ENCODE peak calls at places on chromosomes 3 and 15, in four cellular contexts. One of them, this sample, is unnamed.

GRCh38 chr3:119195911-119196310 is 22.5 kb downstream of the UPK1B start:
- DNase-seq in AG04449: no peak
- DNase-seq in brain microvascular endothelial cell: no peak
- DNase-seq in NB4: no peak
- DNase-seq in this sample: no peak

GRCh38 chr3:146948985-146949384 is 343.8 kb upstream of the PLSCR5 start:
- DNase-seq in NB4: no peak
- DNase-seq in brain microvascular endothelial cell: no peak
- DNase-seq in AG04449: no peak
- DNase-seq in this sample: no peak

GRCh38 chr15:58115692-58116091 is 22.5 kb upstream of the AQP9 start:
- DNase-seq in NB4: no peak
- DNase-seq in brain microvascular endothelial cell: no peak
- DNase-seq in AG04449: no peak
- DNase-seq in this sample: no peak

GRCh38 chr3:197031315-197032285 is 2.0 kb upstream of the MELTF start:
- DNase-seq in brain microvascular endothelial cell: peak
- DNase-seq in AG04449: peak
- DNase-seq in NB4: peak
- DNase-seq in this sample: peak

GRCh38 chr3:149332227-149332765 is 1.1 kb downstream of the TM4SF18 start:
- DNase-seq in AG04449: no peak
- DNase-seq in NB4: no peak
- DNase-seq in brain microvascular endothelial cell: no peak
- DNase-seq in this sample: no peak

GRCh38 chr15:48550822-48551525 is 94.5 kb downstream of the FBN1 start:
- DNase-seq in NB4: no peak
- DNase-seq in AG04449: no peak
- DNase-seq in brain microvascular endothelial cell: peak
- DNase-seq in this sample: no peak

GRCh38 chr3:45027406-45027805 is 1.3 kb downstream of the CLEC3B start:
- DNase-seq in brain microvascular endothelial cell: no peak
- DNase-seq in NB4: no peak
- DNase-seq in AG04449: no peak
- DNase-seq in this sample: no peak

GRCh38 chr3:111577798-111578685 is 17.1 kb downstream of the ZBED2 start:
- DNase-seq in NB4: peak
- DNase-seq in AG04449: peak
- DNase-seq in brain microvascular endothelial cell: peak
- DNase-seq in this sample: peak

GRCh38 chr3:131072845-131073244 is 46.2 kb downstream of the NEK11 start:
- DNase-seq in brain microvascular endothelial cell: peak
- DNase-seq in AG04449: no peak
- DNase-seq in NB4: peak
- DNase-seq in this sample: no peak

GRCh38 chr3:47515864-47516319 is 2.4 kb upstream of the ELP6 start:
- DNase-seq in brain microvascular endothelial cell: no peak
- DNase-seq in NB4: no peak
- DNase-seq in AG04449: no peak
- DNase-seq in this sample: no peak

GRCh38 chr3:1272541-1273265 is 179.9 kb downstream of the CNTN6 start:
- DNase-seq in brain microvascular endothelial cell: no peak
- DNase-seq in AG04449: no peak
- DNase-seq in NB4: no peak
- DNase-seq in this sample: no peak

GRCh38 chr15:84598993-84599392 is 1.8 kb upstream of the ZSCAN2 start:
- DNase-seq in brain microvascular endothelial cell: peak
- DNase-seq in NB4: peak
- DNase-seq in AG04449: no peak
- DNase-seq in this sample: peak

GRCh38 chr3:11498646-11499045 is 145.1 kb downstream of the VGLL4 start:
- DNase-seq in NB4: no peak
- DNase-seq in AG04449: no peak
- DNase-seq in brain microvascular endothelial cell: peak
- DNase-seq in this sample: no peak

GRCh38 chr15:45143056-45143455 is 13.3 kb downstream of the DUOX1 start:
- DNase-seq in NB4: no peak
- DNase-seq in AG04449: no peak
- DNase-seq in brain microvascular endothelial cell: no peak
- DNase-seq in this sample: no peak

GRCh38 chr3:183634707-183635106 is 716 bp upstream of the KLHL24 start:
- DNase-seq in AG04449: no peak
- DNase-seq in brain microvascular endothelial cell: no peak
- DNase-seq in NB4: peak
- DNase-seq in this sample: peak

GRCh38 chr15:68608206-68608843 is 29.5 kb downstream of the CORO2B start:
- DNase-seq in AG04449: no peak
- DNase-seq in brain microvascular endothelial cell: no peak
- DNase-seq in NB4: no peak
- DNase-seq in this sample: no peak

GRCh38 chr3:107117922-107118576 is 259.2 kb upstream of the CCDC54 start:
- DNase-seq in NB4: peak
- DNase-seq in AG04449: peak
- DNase-seq in brain microvascular endothelial cell: peak
- DNase-seq in this sample: peak

GRCh38 chr15:85407421-85408269 is 27.2 kb downstream of the AKAP13 start:
- DNase-seq in NB4: peak
- DNase-seq in brain microvascular endothelial cell: peak
- DNase-seq in AG04449: peak
- DNase-seq in this sample: peak

GRCh38 chr15:100133001-100133400 is 208.8 kb downstream of the ADAMTS17 start:
- DNase-seq in AG04449: no peak
- DNase-seq in brain microvascular endothelial cell: no peak
- DNase-seq in NB4: no peak
- DNase-seq in this sample: no peak

GRCh38 chr3:61065451-61066011 is 185.7 kb downstream of the FHIT start:
- DNase-seq in brain microvascular endothelial cell: no peak
- DNase-seq in AG04449: no peak
- DNase-seq in NB4: no peak
- DNase-seq in this sample: no peak

GRCh38 chr15:41988896-41989572 is 16.7 kb upstream of the EHD4 start:
- DNase-seq in brain microvascular endothelial cell: no peak
- DNase-seq in NB4: no peak
- DNase-seq in AG04449: no peak
- DNase-seq in this sample: no peak

GRCh38 chr3:113140876-113141275 is 70.5 kb upstream of the BOC start:
- DNase-seq in AG04449: no peak
- DNase-seq in NB4: peak
- DNase-seq in brain microvascular endothelial cell: no peak
- DNase-seq in this sample: peak

GRCh38 chr3:46454606-46455005 is 10.1 kb downstream of the LTF start:
- DNase-seq in brain microvascular endothelial cell: no peak
- DNase-seq in AG04449: no peak
- DNase-seq in NB4: no peak
- DNase-seq in this sample: no peak

GRCh38 chr15:70345251-70346019 is 247.7 kb upstream of the TLE3 start:
- DNase-seq in brain microvascular endothelial cell: no peak
- DNase-seq in NB4: no peak
- DNase-seq in AG04449: no peak
- DNase-seq in this sample: no peak

GRCh38 chr3:100107227-100107626 is 7.1 kb downstream of the FILIP1L start:
- DNase-seq in NB4: no peak
- DNase-seq in AG04449: no peak
- DNase-seq in brain microvascular endothelial cell: no peak
- DNase-seq in this sample: no peak

GRCh38 chr3:125080077-125080476 is 24.3 kb upstream of the HEG1 start:
- DNase-seq in AG04449: no peak
- DNase-seq in NB4: no peak
- DNase-seq in brain microvascular endothelial cell: no peak
- DNase-seq in this sample: no peak

GRCh38 chr3:78143000-78143399 is 1103.1 kb downstream of the ROBO2 start:
- DNase-seq in AG04449: no peak
- DNase-seq in NB4: no peak
- DNase-seq in brain microvascular endothelial cell: no peak
- DNase-seq in this sample: no peak

GRCh38 chr3:60185161-60185560 is 1066.1 kb downstream of the FHIT start:
- DNase-seq in brain microvascular endothelial cell: no peak
- DNase-seq in AG04449: no peak
- DNase-seq in NB4: no peak
- DNase-seq in this sample: no peak

GRCh38 chr3:72536206-72536887 is 311.9 kb downstream of the SHQ1 start:
- DNase-seq in brain microvascular endothelial cell: no peak
- DNase-seq in AG04449: no peak
- DNase-seq in NB4: no peak
- DNase-seq in this sample: no peak

GRCh38 chr3:108008931-108009635 is 81.7 kb downstream of the CD47 start:
- DNase-seq in brain microvascular endothelial cell: peak
- DNase-seq in NB4: no peak
- DNase-seq in AG04449: peak
- DNase-seq in this sample: peak

GRCh38 chr15:60392601-60392985 is 5.2 kb downstream of the ANXA2 start:
- DNase-seq in AG04449: no peak
- DNase-seq in brain microvascular endothelial cell: peak
- DNase-seq in NB4: no peak
- DNase-seq in this sample: peak

GRCh38 chr3:121980450-121980796 is 41.6 kb downstream of the ILDR1 start:
- DNase-seq in NB4: no peak
- DNase-seq in brain microvascular endothelial cell: no peak
- DNase-seq in AG04449: no peak
- DNase-seq in this sample: no peak

GRCh38 chr15:40047413-40048154 is 8.6 kb upstream of the SRP14 start:
- DNase-seq in NB4: peak
- DNase-seq in AG04449: no peak
- DNase-seq in brain microvascular endothelial cell: peak
- DNase-seq in this sample: peak

GRCh38 chr3:107524214-107525100 is 1.7 kb downstream of the BBX start:
- DNase-seq in AG04449: no peak
- DNase-seq in brain microvascular endothelial cell: peak
- DNase-seq in NB4: peak
- DNase-seq in this sample: peak

GRCh38 chr3:40853474-40853873 is 328.7 kb downstream of the ZNF621 start:
- DNase-seq in brain microvascular endothelial cell: no peak
- DNase-seq in NB4: no peak
- DNase-seq in AG04449: no peak
- DNase-seq in this sample: no peak

GRCh38 chr15:89633585-89633984 is 21.7 kb downstream of the KIF7 start:
- DNase-seq in brain microvascular endothelial cell: no peak
- DNase-seq in NB4: no peak
- DNase-seq in AG04449: no peak
- DNase-seq in this sample: no peak

GRCh38 chr3:167750273-167750971 is 14.9 kb downstream of the SERPINI1 start:
- DNase-seq in NB4: no peak
- DNase-seq in AG04449: no peak
- DNase-seq in brain microvascular endothelial cell: no peak
- DNase-seq in this sample: peak
- H3K4me3 ChIP-seq in NB4: no peak
- H3K4me3 ChIP-seq in AG04449: no peak
- H3K4me3 ChIP-seq in brain microvascular endothelial cell: no peak
- H3K4me3 ChIP-seq in this sample: no peak

GRCh38 chr15:74782596-74783071 is 754 bp downstream of the CSK start:
- DNase-seq in AG04449: no peak
- DNase-seq in brain microvascular endothelial cell: no peak
- DNase-seq in NB4: no peak
- DNase-seq in this sample: no peak

GRCh38 chr15:74783072-74783807 is 1.4 kb downstream of the CSK start:
- DNase-seq in NB4: peak
- DNase-seq in brain microvascular endothelial cell: no peak
- DNase-seq in AG04449: no peak
- DNase-seq in this sample: peak

GRCh38 chr15:74780523-74780982 is 1.3 kb upstream of the CSK start:
- DNase-seq in AG04449: no peak
- DNase-seq in brain microvascular endothelial cell: no peak
- DNase-seq in NB4: peak
- DNase-seq in this sample: no peak

GRCh38 chr15:74780983-74781672 is 752 bp upstream of the CSK start:
- DNase-seq in AG04449: no peak
- DNase-seq in NB4: peak
- DNase-seq in brain microvascular endothelial cell: no peak
- DNase-seq in this sample: peak

GRCh38 chr15:74781673-74782595 is at the start of gene CSK:
- DNase-seq in AG04449: no peak
- DNase-seq in brain microvascular endothelial cell: no peak
- DNase-seq in NB4: peak
- DNase-seq in this sample: peak
- TF ChIP-seq CTCF in AG04449: peak
- TF ChIP-seq CTCF in brain microvascular endothelial cell: peak
- TF ChIP-seq CTCF in NB4: peak
- TF ChIP-seq CTCF in this sample: peak

GRCh38 chr3:190449801-190450200 is at the start of gene TMEM207:
- DNase-seq in NB4: no peak
- DNase-seq in AG04449: no peak
- DNase-seq in brain microvascular endothelial cell: no peak
- DNase-seq in this sample: no peak

GRCh38 chr3:190444576-190445145 is 5.0 kb downstream of the TMEM207 start:
- DNase-seq in NB4: peak
- DNase-seq in AG04449: no peak
- DNase-seq in brain microvascular endothelial cell: no peak
- DNase-seq in this sample: no peak

GRCh38 chr3:190444036-190444435 is 5.7 kb downstream of the TMEM207 start:
- DNase-seq in brain microvascular endothelial cell: no peak
- DNase-seq in AG04449: no peak
- DNase-seq in NB4: peak
- DNase-seq in this sample: no peak

GRCh38 chr3:190443257-190443656 is 6.4 kb downstream of the TMEM207 start:
- DNase-seq in NB4: peak
- DNase-seq in AG04449: no peak
- DNase-seq in brain microvascular endothelial cell: peak
- DNase-seq in this sample: no peak

GRCh38 chr3:190446492-190447301 is 3.0 kb downstream of the TMEM207 start:
- DNase-seq in brain microvascular endothelial cell: peak
- DNase-seq in NB4: peak
- DNase-seq in AG04449: no peak
- DNase-seq in this sample: no peak
- H3K4me3 ChIP-seq in brain microvascular endothelial cell: no peak
- H3K4me3 ChIP-seq in NB4: no peak
- H3K4me3 ChIP-seq in AG04449: no peak
- H3K4me3 ChIP-seq in this sample: no peak

DNA sequence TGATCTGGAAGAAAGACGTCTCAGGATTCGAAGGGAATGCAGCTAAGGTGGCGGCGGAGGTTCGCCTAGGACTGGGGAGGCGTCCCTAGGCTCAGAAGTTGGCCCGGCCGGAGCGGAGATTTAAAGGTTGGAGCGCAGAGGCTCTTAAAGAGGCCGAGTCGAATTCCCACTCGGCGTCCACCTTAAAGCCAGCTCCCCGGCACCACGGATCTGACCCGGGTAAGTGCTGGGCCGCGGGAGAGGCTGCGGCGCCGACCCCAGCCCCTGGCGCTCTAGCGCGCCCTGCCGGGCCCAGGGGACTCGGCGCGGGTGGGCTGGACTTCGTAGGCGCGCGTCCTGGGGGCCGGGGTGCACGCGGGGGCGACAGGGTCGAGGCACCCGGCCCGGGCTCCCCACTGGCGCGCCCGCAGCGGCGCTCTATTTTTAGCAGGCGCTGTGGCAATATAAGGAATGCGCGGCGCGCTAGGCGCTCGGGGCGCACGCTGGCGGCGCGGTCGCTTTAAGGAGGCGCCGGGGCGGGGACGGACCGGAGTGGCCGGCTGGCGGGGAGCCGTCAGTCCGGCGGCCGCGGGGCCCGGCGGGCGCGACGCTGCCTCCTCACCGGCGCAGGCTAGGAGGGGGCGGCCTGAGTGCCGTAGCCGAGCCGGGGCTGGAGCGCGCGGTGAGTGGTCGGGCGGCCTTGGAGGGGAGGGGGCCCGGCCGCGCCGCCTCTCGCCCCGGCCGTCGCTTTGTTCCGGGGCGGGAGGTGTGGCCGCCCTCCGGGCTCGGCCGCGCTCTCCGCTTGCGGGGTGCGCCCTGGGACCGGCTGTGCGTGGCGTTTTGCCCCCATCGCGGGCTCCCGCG is at the start of gene MRAS:
- DNase-seq in AG04449: no peak
- DNase-seq in brain microvascular endothelial cell: peak
- DNase-seq in NB4: peak
- DNase-seq in this sample: no peak
- TF ChIP-seq CTCF in AG04449: peak
- TF ChIP-seq CTCF in brain microvascular endothelial cell: peak
- TF ChIP-seq CTCF in NB4: peak
- TF ChIP-seq CTCF in this sample: no peak

This sample was measured in GM12865.